ENCODE peak calls at places on chromosome 21, in five cellular contexts. F is fibroblast of pulmonary artery; H is cerebellum; V is stimulated activated CD8-positive, alpha-beta memory T cell treated with anti-CD3 and anti-CD28 coated beads, Interleukin-4, amount 100 ng/mL, for 4 hours; B is stimulated activated naive B cell treated with anti-CD40 and anti-IgM and Interleukin-4, amounts not matched to agents 10 μg/mL and 1 μg/mL and 100 μg/mL, for 72 hours. T is an unnamed sample.

GRCh38 chr21:40335689-40336088 is 468.5 kb downstream of the PCP4 start:
- DNase-seq in F (no peak), H (no peak), V (no peak), B (no peak), T (no peak)

GRCh38 chr21:37220433-37220980 is 46.6 kb downstream of the VPS26C start:
- DNase-seq in F (peak), H (peak), V (no peak), B (peak), T (peak)

GRCh38 chr21:40393091-40393490 is 453.9 kb downstream of the DSCAM start:
- DNase-seq in F (no peak), H (no peak), V (no peak), B (no peak), T (no peak)

GRCh38 chr21:28148400-28149064 is 844.1 kb downstream of the LTN1 start:
- DNase-seq in F (peak), H (peak), V (no peak), B (no peak), T (no peak)

GRCh38 chr21:42593815-42594157 is 59.6 kb upstream of the PDE9A start:
- DNase-seq in F (no peak), H (no peak), V (no peak), B (no peak), T (no peak)

GRCh38 chr21:36163780-36164426 is 7.3 kb downstream of the DOP1B start:
- DNase-seq in F (no peak), H (no peak), V (no peak), B (no peak), T (peak)

GRCh38 chr21:45525910-45526306 is 16.3 kb downstream of the SLC19A1 start:
- DNase-seq in F (no peak), H (no peak), V (no peak), B (no peak), T (no peak)

GRCh38 chr21:33325222-33326067 is 675 bp downstream of the IFNAR1 start:
- DNase-seq in F (peak), H (peak), V (peak), B (peak), T (peak)

GRCh38 chr21:42839271-42840231 is 39.8 kb downstream of the WDR4 start:
- DNase-seq in F (no peak), H (no peak), V (no peak), B (no peak), T (no peak)

GRCh38 chr21:42366292-42367010 is at the start of gene TFF1:
- DNase-seq in F (no peak), H (no peak), V (no peak), B (no peak), T (no peak)

GRCh38 chr21:45524756-45525152 is 17.5 kb downstream of the SLC19A1 start:
- DNase-seq in F (no peak), H (no peak), V (no peak), B (no peak), T (no peak)

GRCh38 chr21:35611752-35612151 is 448.6 kb downstream of the SETD4 start:
- DNase-seq in F (no peak), H (no peak), V (no peak), B (no peak), T (peak)

GRCh38 chr21:46368533-46369285 is 44.8 kb downstream of the PCNT start:
- DNase-seq in F (no peak), H (no peak), V (peak), B (peak), T (peak)

GRCh38 chr21:27189870-27190269 is 223.0 kb upstream of the ADAMTS5 start:
- DNase-seq in F (no peak), H (no peak), V (no peak), B (no peak), T (no peak)

GRCh38 chr21:20388400-20388799 is 609.8 kb upstream of the NCAM2 start:
- DNase-seq in F (no peak), H (no peak), V (no peak), B (no peak), T (no peak)

GRCh38 chr21:41647806-41648561 is 118.9 kb downstream of the RIPK4 start:
- DNase-seq in F (no peak), H (no peak), V (no peak), B (no peak), T (no peak)

GRCh38 chr21:31650930-31651329 is 8.6 kb upstream of the SOD1 start:
- DNase-seq in F (no peak), H (no peak), V (no peak), B (no peak), T (no peak)

GRCh38 chr21:46424621-46425020 is 34.1 kb upstream of the DIP2A start:
- DNase-seq in F (no peak), H (no peak), V (peak), B (no peak), T (no peak)

GRCh38 chr21:37639756-37640155 is 273.2 kb downstream of the DYRK1A start:
- DNase-seq in F (no peak), H (no peak), V (no peak), B (no peak), T (no peak)

T was measured in MV-4-11.